ENCODE peak calls at places on chromosomes 16 and 17, in four cellular contexts. A is activated B cell treated with CpG ODN at 0.5 μM for 24 hours, R is GM12865, X is heart left ventricle. H is an unnamed sample.

GRCh38 chr17:48544356-48545021 is 420 bp downstream of the HOXB2 start:
- DNase-seq in R (no peak), A (no peak), X (peak), H (peak)

GRCh38 chr16:27208809-27209208 is 5.5 kb downstream of the KDM8 start:
- DNase-seq in R (no peak), X (no peak), A (no peak), H (no peak)

GRCh38 chr17:55294042-55294751 is 29.4 kb downstream of the HLF start:
- DNase-seq in X (no peak), R (no peak), A (no peak), H (no peak)

GRCh38 chr17:18141210-18141803 is 32.8 kb downstream of the MYO15A start:
- DNase-seq in X (no peak), R (peak), A (no peak), H (no peak)

GRCh38 chr16:27403601-27403992 is 1.6 kb downstream of the IL21R start:
- DNase-seq in R (peak), X (no peak), A (no peak), H (no peak)

GRCh38 chr16:68083861-68084503 is 1.2 kb upstream of the NFATC3 start:
- DNase-seq in R (no peak), A (no peak), X (no peak), H (no peak)

GRCh38 chr16:71311553-71312158 is 22.5 kb upstream of the CMTR2 start:
- DNase-seq in A (no peak), R (peak), X (no peak), H (no peak)

GRCh38 chr17:76262732-76263344 is 2.3 kb upstream of the UBALD2 start:
- DNase-seq in X (no peak), A (no peak), R (peak), H (no peak)

GRCh38 chr16:58047557-58048348 is 22.2 kb downstream of the MMP15 start:
- DNase-seq in R (no peak), X (peak), A (no peak), H (no peak)

GRCh38 chr17:74742153-74742515 is 5.1 kb downstream of the RAB37 start:
- DNase-seq in R (peak), X (no peak), A (no peak), H (no peak)

GRCh38 chr17:4522661-4523060 is 24.0 kb downstream of the SPNS2 start:
- DNase-seq in R (no peak), A (no peak), X (no peak), H (no peak)

GRCh38 chr17:59607817-59608403 is 11.8 kb upstream of the CLTC start:
- DNase-seq in X (no peak), A (no peak), R (peak), H (no peak)

GRCh38 chr17:50055426-50056216 is at the start of gene ITGA3:
- DNase-seq in X (peak), R (peak), A (peak), H (peak)
- TF ChIP-seq CTCF in X (no peak), R (no peak), A (no peak), H (peak)

DNA sequence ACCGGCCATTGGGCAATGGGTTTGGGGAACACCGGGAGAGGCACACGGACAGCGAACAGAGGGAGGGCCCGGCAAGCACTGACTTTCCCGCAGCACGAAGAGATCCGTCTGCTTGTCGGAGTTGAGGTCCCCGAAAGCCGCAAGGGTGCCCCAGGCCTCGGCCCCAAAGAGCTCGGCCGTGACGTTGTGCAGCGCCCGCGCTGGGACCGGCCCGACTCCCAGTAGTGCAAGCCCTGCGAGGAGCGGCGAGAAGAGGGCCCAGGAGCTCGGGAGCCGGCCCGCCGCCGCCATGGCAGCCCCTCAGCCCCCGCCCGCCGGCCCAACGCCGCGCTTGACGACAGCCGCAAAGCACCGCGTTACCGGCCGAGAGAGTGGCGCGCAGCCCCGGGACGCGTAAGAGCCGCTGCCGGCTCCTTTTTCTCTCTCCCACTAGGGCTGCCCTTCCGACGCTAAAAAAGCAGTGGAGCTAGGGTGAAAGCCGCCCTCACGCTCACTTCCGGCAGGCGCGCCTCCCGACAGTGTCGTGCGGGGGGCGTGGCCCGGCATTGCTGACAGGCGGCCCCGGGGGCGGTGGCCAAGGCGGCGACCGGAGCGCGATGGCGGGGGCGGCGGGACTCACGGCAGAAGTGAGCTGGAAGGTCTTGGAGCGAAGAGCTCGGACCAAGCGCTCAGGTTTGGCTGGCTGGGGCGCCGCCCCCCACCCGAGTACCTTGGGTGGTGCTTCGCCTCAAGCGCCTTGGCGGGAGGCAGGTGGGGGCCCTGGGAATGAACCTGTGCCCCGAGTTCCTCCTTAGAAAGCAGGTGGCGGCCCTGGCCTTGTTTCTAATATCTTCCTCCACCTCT is at the start of the genes ITFG1 and PHKB:
- DNase-seq in R (peak), A (peak), X (peak), H (peak)
- TF ChIP-seq CTCF in R (peak), A (no peak), X (no peak), H (peak)

DNA sequence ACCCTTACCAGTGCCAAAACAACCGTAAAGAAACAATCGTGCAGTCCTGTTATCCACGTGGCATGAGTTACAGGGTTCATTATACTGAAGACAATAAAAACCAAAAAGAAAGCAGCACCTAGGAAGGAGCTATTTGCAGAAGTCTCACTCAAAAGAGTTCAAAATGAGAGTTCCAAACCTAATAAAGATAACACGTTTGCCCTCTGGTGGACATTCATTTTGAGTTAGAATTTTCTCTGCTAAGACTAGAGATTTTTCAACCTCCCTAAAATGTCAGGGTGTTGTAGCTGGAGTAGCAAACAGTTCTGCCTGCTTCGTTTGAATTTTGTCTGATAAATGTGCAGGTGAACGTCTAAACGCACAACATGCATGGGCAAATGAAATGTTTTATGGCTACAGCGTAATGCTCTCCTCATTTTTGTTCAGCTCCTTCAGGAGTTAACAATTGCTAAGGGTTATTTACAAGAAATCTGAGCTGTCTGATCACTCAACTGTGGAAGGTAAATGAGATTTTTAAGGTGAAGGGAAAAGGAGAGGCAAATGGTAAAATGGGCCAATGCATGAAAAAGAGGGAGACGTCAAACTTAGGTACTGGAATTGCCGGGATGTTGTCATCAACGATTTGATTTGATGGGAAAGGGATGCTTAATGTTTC is 1067.9 kb upstream of the EEF2KMT start:
- DNase-seq in A (no peak), X (no peak), R (no peak), H (no peak)
- TF ChIP-seq CTCF in A (no peak), X (no peak), R (no peak), H (peak)

GRCh38 chr16:78258651-78259050 is 159.2 kb downstream of the WWOX start:
- DNase-seq in X (no peak), R (no peak), A (no peak), H (no peak)
- TF ChIP-seq CTCF in X (no peak), R (no peak), A (no peak), H (no peak)

DNA sequence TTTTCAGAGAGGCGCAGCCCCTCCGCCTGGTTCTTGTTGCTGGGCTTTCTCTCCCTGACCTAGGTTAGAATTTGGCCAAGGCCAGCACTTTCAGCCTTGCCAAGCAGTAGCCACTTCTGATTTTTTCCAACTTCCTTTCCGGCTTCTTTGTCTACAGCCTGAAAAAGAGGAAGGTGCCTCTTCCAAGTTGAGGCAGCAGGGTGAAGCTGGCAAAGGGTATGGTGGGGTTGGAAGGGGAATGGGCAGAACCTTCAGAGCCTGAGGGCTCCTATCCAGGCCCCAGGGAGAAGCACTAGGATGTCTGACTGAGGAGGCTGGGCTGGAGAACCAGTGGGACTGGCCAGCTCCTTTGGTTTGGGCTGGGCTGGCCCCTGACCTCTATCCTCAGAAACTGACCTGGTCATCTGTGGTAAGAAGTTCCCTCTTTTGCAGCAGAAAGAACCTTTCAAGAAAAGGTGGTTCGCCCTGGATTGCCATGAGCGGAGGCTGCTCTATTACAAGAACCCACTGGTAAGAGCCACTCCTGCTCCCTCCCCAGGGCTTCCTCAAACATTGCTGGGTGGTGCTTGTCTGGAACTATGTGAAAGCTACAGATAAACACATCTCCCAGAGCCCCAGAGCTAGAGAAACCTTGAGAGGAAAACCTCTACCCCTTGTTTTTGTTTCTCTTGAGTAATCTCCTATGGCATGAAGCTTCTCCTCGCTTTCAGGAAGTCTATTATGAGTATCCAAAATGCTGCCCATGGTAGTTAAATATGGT is 16.6 kb upstream of the RNF135 start:
- DNase-seq in X (no peak), R (no peak), A (no peak), H (no peak)
- TF ChIP-seq CTCF in X (no peak), R (no peak), A (no peak), H (no peak)